ENCODE peak calls at places on chromosomes 5 and 9, in eight cellular contexts. C is uterus; L is lower lobe of right lung; R is CD8-positive, alpha-beta memory T cell; Q is heart right ventricle; Z is transverse colon; W is effector memory CD4-positive, alpha-beta T cell; D is CD8-positive, alpha-beta T cell. X is an unnamed sample.
A peak's percentile ranks its signal among the peaks of the same experiment; 100 is the strongest.

GRCh38 chr5:72436796-72437471 is 70.3 kb downstream of the ZNF366 start:
- DNase-seq in C (no peak), L (no peak), R (no peak), Q (no peak), Z (no peak), W (no peak), D (no peak), X (no peak)

GRCh38 chr5:55610518-55610917 is 75.8 kb upstream of the PLPP1 start:
- DNase-seq in C (no peak), L (no peak), R (no peak), Q (no peak), Z (no peak), W (no peak), D (no peak), X (no peak)

GRCh38 chr9:1469996-1470395 is 419.8 kb downstream of the DMRT2 start:
- DNase-seq in C (no peak), L (no peak), R (no peak), Q (no peak), Z (no peak), W (no peak), D (no peak), X (no peak)

GRCh38 chr5:109370343-109370742 is 39.4 kb downstream of the PJA2 start:
- DNase-seq in C (no peak), L (no peak), R (no peak), Q (no peak), Z (no peak), W (no peak), D (no peak), X (no peak)

GRCh38 chr5:17089690-17090089 is 127.7 kb upstream of the BASP1 start:
- DNase-seq in C (no peak), L (no peak), R (no peak), Q (no peak), Z (no peak), W (no peak), D (no peak), X (no peak)

GRCh38 chr5:106759581-106759980 is 911.2 kb downstream of the EFNA5 start:
- DNase-seq in C (no peak), L (peak; percentile 64), R (no peak), Q (no peak), Z (no peak), W (no peak), D (no peak), X (no peak)

GRCh38 chr5:78127875-78128274 is 166.6 kb downstream of the AP3B1 start:
- DNase-seq in C (no peak), L (no peak), R (no peak), Q (no peak), Z (no peak), W (no peak), D (no peak), X (no peak)

GRCh38 chr9:93949694-93950449 is 5.3 kb downstream of the BARX1 start:
- DNase-seq in C (no peak), L (no peak), R (no peak), Q (no peak), Z (no peak), W (no peak), D (no peak), X (no peak)

GRCh38 chr5:136613243-136613642 is 247.9 kb upstream of the TRPC7 start:
- DNase-seq in C (no peak), L (no peak), R (no peak), Q (no peak), Z (no peak), W (no peak), D (no peak), X (no peak)

GRCh38 chr5:39076757-39077475 is 2.7 kb upstream of the RICTOR start:
- DNase-seq in C (no peak), L (no peak), R (no peak), Q (no peak), Z (no peak), W (no peak), D (no peak), X (no peak)

GRCh38 chr5:111254613-111255012 is 30.4 kb downstream of the CAMK4 start:
- DNase-seq in C (no peak), L (no peak), R (peak; percentile 52), Q (no peak), Z (no peak), W (peak; percentile 63), D (no peak), X (no peak)

GRCh38 chr9:84315278-84315877 is 25.2 kb downstream of the SLC28A3 start:
- DNase-seq in C (peak; percentile 41), L (no peak), R (peak; percentile 22), Q (peak; percentile 14), Z (peak; percentile 63), W (peak; percentile 4), D (peak; percentile 65), X (no peak)

GRCh38 chr5:7331083-7331482 is 64.9 kb upstream of the ADCY2 start:
- DNase-seq in C (no peak), L (no peak), R (no peak), Q (no peak), Z (no peak), W (no peak), D (no peak), X (no peak)

GRCh38 chr5:57750282-57750681 is 267.7 kb upstream of the ACTBL2 start:
- DNase-seq in C (no peak), L (no peak), R (no peak), Q (no peak), Z (no peak), W (no peak), D (no peak), X (no peak)

GRCh38 chr5:29697786-29698414 is 1495.6 kb upstream of the CDH6 start:
- DNase-seq in C (no peak), L (no peak), R (no peak), Q (no peak), Z (no peak), W (no peak), D (no peak), X (no peak)

DNA sequence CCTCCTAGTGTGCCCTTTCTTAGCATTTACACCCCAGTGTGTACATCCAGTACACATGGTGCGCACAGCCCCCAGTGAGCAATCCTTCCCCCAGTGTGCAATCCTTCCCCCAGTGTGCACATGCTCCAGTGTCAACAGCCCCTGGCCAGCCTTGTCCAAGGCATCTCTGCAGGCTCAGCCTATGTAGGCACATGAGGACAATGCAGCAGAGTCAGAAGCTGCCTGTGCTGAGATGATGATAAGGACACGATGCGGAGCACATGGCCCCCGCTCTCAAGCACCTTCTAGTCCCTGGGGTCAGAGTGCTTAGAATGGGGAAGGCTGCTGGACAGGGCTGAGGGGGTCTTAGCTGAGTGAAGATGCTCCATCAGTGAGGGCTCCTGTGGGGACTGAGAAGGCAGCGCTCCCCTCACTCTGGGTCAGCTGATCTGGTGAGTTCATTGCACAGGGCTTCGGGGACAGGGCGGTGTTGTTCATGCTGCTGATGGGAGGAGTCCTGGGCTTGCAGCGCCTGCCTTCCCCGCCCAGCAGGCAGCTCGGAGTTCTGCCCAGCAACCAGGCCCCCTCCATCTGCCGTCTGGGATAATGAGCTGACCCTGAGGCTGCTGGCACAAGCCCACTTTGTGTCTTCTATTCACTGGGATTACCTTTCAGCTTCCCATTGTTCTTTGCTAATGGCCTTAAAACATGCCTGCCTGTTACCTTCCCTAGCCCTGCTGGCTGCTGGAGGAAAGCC is 70.0 kb downstream of the GADD45G start:
- DNase-seq in C (no peak), L (no peak), R (no peak), Q (no peak), Z (peak; percentile 51), W (no peak), D (no peak), X (no peak)
- H3K4me1 ChIP-seq in C (no peaks in the 10 kb centered on the region), L (peaks cover 27% of the 10 kb centered on the region), R (no peaks in the 10 kb centered on the region), Q (peaks cover 34% of the 10 kb centered on the region), Z (peaks cover 35% of the 10 kb centered on the region), W (no peaks in the 10 kb centered on the region), D (no peaks in the 10 kb centered on the region), X (no peaks in the 10 kb centered on the region)

GRCh38 chr5:141186897-141187512 is at the start of gene PCDHB9:
- DNase-seq in C (no peak), L (no peak), R (no peak), Q (no peak), Z (no peak), W (no peak), D (no peak), X (no peak)
- H3K4me3 ChIP-seq in C (no peak within 1 kb of the TSS), L (no peak within 1 kb of the TSS), R (no peak within 1 kb of the TSS), Q (no peak within 1 kb of the TSS), Z (no peak within 1 kb of the TSS), W (no peak within 1 kb of the TSS), D (no peak within 1 kb of the TSS), X (no peak within 1 kb of the TSS)

GRCh38 chr5:96247733-96248132 is 185.3 kb downstream of the PCSK1 start:
- DNase-seq in C (no peak), L (no peak), R (no peak), Q (no peak), Z (no peak), W (no peak), D (no peak), X (no peak)
- H3K4me1 ChIP-seq in C (no peaks in the 10 kb centered on the region), L (peaks cover 9% of the 10 kb centered on the region), R (no peaks in the 10 kb centered on the region), Q (peaks cover 48% of the 10 kb centered on the region), Z (no peaks in the 10 kb centered on the region), W (no peaks in the 10 kb centered on the region), D (no peaks in the 10 kb centered on the region), X (no peaks in the 10 kb centered on the region)

GRCh38 chr9:70420267-70421019 is 6.0 kb upstream of the KLF9 start:
- DNase-seq in C (peak; percentile 96), L (peak; percentile 92), R (no peak), Q (peak; percentile 94), Z (peak; percentile 92), W (no peak), D (no peak), X (peak; percentile 97)

GRCh38 chr9:70422371-70423043 is 8.1 kb upstream of the KLF9 start:
- DNase-seq in C (no peak), L (no peak), R (no peak), Q (no peak), Z (no peak), W (no peak), D (no peak), X (no peak)

GRCh38 chr9:70419546-70420266 is 5.2 kb upstream of the KLF9 start:
- DNase-seq in C (peak; percentile 96), L (peak; percentile 98), R (peak; percentile 88), Q (peak; percentile 96), Z (peak; percentile 96), W (peak; percentile 87), D (peak; percentile 91), X (peak; percentile 96)

GRCh38 chr9:70421020-70421271 is 6.5 kb upstream of the KLF9 start:
- DNase-seq in C (no peak), L (no peak), R (no peak), Q (no peak), Z (no peak), W (no peak), D (no peak), X (no peak)

DNA sequence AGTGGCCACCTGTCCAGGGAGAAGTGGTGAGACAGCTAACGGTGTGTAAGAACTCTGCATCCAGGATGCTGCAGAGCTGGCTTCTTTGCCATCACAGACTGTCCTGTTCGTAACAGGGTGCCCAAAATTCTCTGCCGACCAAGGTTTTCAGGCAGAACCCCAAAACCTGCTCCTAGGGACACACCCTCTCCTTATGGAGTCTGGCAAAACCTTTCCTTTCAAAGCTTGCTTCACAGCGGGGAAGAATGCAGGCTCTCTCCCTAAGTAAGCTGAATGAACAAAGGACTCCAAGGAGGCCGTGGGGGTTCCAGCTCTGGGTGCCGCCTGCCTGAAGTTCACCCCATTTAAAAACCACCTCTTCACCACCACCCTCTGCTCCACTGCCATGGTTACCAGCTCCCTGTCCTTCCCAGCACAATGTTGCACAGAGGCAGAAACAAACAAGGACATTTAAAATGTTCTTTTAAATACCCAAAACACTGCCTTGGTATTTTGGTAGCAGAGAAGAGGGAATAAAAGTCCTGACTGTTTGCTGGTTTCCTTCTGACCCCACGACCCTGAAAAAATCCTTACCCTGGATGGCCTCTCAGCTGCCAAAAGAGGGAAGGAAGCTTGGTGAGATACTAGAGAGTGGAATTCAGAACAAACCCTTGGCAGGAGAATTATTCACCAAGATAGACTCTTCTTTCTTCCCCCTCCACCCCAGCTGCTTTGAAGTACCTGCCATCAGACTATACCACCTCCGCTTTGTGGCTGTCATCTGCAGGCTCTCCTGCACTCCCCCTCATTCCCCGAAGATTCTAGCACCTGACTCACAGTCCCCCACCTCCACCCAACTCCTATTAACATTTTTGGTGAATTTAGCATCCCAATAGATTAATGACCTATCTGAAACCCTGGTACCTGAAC is 7.1 kb upstream of the KLF9 start:
- DNase-seq in C (peak; percentile 48), L (no peak), R (peak; percentile 52), Q (no peak), Z (no peak), W (peak; percentile 46), D (peak; percentile 63), X (no peak)
- H3K4me3 ChIP-seq in C (peak overlapping the region; percentile 43), L (peak overlapping the region; percentile 56), R (peak overlapping the region; percentile 90), Q (no peak overlapping the region), Z (no peak overlapping the region), W (peak overlapping the region; percentile 57), D (peak overlapping the region; percentile 79), X (no peak overlapping the region)

X was measured in aorta.